ENCODE peak calls at places on chromosome 1, in nine cellular contexts. X, D, T, M, B, W, O, P and R are unnamed samples.

GRCh38 chr1:28243685-28244439 is 7.9 kb downstream of the ATP5IF1 start:
- DNase-seq in B (no peak), P (no peak), W (no peak), X (no peak), T (no peak), M (no peak), D (peak), O (no peak), R (no peak)

GRCh38 chr1:227032396-227032795 is 92.3 kb downstream of the COQ8A start:
- DNase-seq in X (no peak), T (no peak), P (no peak), B (no peak), D (no peak), M (no peak), O (no peak), W (no peak), R (no peak)

GRCh38 chr1:175188936-175189335 is 3.6 kb downstream of the KIAA0040 start:
- DNase-seq in X (peak), W (no peak), T (no peak), D (no peak), O (no peak), B (peak), P (no peak), M (no peak), R (no peak)

GRCh38 chr1:162019006-162019405 is 4.7 kb downstream of the OLFML2B start:
- DNase-seq in X (no peak), O (no peak), P (peak), B (no peak), T (peak), D (peak), M (no peak), W (no peak), R (peak)

GRCh38 chr1:24266398-24266941 is 52.7 kb upstream of the GRHL3 start:
- DNase-seq in M (no peak), X (no peak), T (peak), B (no peak), W (peak), D (peak), P (peak), O (no peak), R (peak)

GRCh38 chr1:106620521-106620954 is 435.9 kb upstream of the PRMT6 start:
- DNase-seq in B (no peak), M (no peak), X (no peak), O (no peak), W (no peak), T (peak), D (peak), P (peak), R (peak)

GRCh38 chr1:211126622-211127021 is 7.3 kb downstream of the KCNH1 start:
- DNase-seq in B (no peak), T (peak), D (no peak), O (no peak), W (no peak), M (no peak), X (no peak), P (no peak), R (no peak)

GRCh38 chr1:29256979-29257804 is 20.9 kb downstream of the PTPRU start:
- DNase-seq in D (peak), T (peak), O (peak), M (no peak), P (peak), B (no peak), W (no peak), X (no peak), R (no peak)

GRCh38 chr1:87410771-87411170 is 82.1 kb downstream of the LMO4 start:
- DNase-seq in D (peak), O (no peak), W (no peak), P (no peak), B (no peak), X (no peak), T (peak), M (no peak), R (no peak)

GRCh38 chr1:43835141-43836021 is 98.2 kb upstream of the ARTN start:
- DNase-seq in D (peak), T (peak), W (peak), X (no peak), B (no peak), O (no peak), M (no peak), P (peak), R (peak)

GRCh38 chr1:116168277-116169032 is 57.3 kb downstream of the MAB21L3 start:
- DNase-seq in W (no peak), D (peak), T (peak), P (peak), M (peak), B (peak), O (no peak), X (peak), R (peak)